ENCODE peak calls at places on chromosome 2, in nine cellular contexts. V, B, O, D, T, H, R, A and U are unnamed samples.

GRCh38 chr2:214876815-214877214 is 67.3 kb upstream of the BARD1 start:
- DNase-seq in V (no peak), B (no peak), O (no peak), D (no peak), T (no peak), H (no peak), R (no peak), A (no peak), U (no peak)

GRCh38 chr2:121089005-121089510 is 195.9 kb downstream of the TFCP2L1 start:
- DNase-seq in V (no peak), B (no peak), O (no peak), D (no peak), T (no peak), H (no peak), R (no peak), A (no peak), U (no peak)

GRCh38 chr2:69169990-69170389 is 157.0 kb downstream of the ANTXR1 start:
- DNase-seq in V (no peak), B (no peak), O (no peak), D (no peak), T (no peak), H (no peak), R (no peak), A (no peak), U (no peak)

GRCh38 chr2:33777791-33778190 is 178.7 kb upstream of the FAM98A start:
- DNase-seq in V (no peak), B (no peak), O (no peak), D (peak; percentile 43), T (no peak), H (peak; percentile 11), R (no peak), A (no peak), U (no peak)

GRCh38 chr2:164910091-164910899 is 45.0 kb downstream of the SLC38A11 start:
- DNase-seq in V (no peak), B (no peak), O (peak; percentile 32), D (peak; percentile 10), T (peak; percentile 17), H (peak; percentile 39), R (no peak), A (no peak), U (peak; percentile 35)

GRCh38 chr2:24912523-24912922 is 7.5 kb downstream of the ADCY3 start:
- DNase-seq in V (no peak), B (no peak), O (no peak), D (no peak), T (no peak), H (peak; percentile 72), R (no peak), A (no peak), U (no peak)

GRCh38 chr2:121832372-121832771 is 76.9 kb downstream of the TSN start:
- DNase-seq in V (no peak), B (no peak), O (no peak), D (no peak), T (no peak), H (no peak), R (no peak), A (no peak), U (no peak)

GRCh38 chr2:240320561-240321091 is 114.8 kb upstream of the GPC1 start:
- DNase-seq in V (no peak), B (no peak), O (no peak), D (no peak), T (no peak), H (no peak), R (peak; percentile 28), A (no peak), U (no peak)

GRCh38 chr2:31170071-31170698 is 31.9 kb upstream of the GALNT14 start:
- DNase-seq in V (peak; percentile 72), B (peak; percentile 29), O (peak; percentile 50), D (peak; percentile 65), T (peak; percentile 77), H (peak; percentile 85), R (peak; percentile 67), A (peak; percentile 37), U (peak; percentile 19)

GRCh38 chr2:55907686-55908085 is 15.9 kb downstream of the EFEMP1 start:
- DNase-seq in V (no peak), B (no peak), O (no peak), D (no peak), T (no peak), H (no peak), R (no peak), A (no peak), U (no peak)

GRCh38 chr2:120461546-120462537 is 115.9 kb downstream of the INHBB start:
- DNase-seq in V (no peak), B (no peak), O (no peak), D (no peak), T (no peak), H (no peak), R (no peak), A (no peak), U (no peak)

GRCh38 chr2:231926180-231926741 is at the start of gene NPPC:
- DNase-seq in V (peak; percentile 50), B (peak; percentile 71), O (peak; percentile 30), D (peak; percentile 40), T (peak; percentile 84), H (peak; percentile 70), R (peak; percentile 45), A (peak; percentile 48), U (no peak)

GRCh38 chr2:88016086-88016947 is at the start of gene RNU2-63P:
- DNase-seq in V (peak; percentile 92), B (peak; percentile 66), O (peak; percentile 66), D (peak; percentile 95), T (peak; percentile 82), H (peak; percentile 80), R (peak; percentile 84), A (peak; percentile 70), U (peak; percentile 87)

GRCh38 chr2:112482309-112483046 is 522 bp downstream of the TTL start:
- DNase-seq in V (peak; percentile 39), B (peak; percentile 42), O (peak; percentile 40), D (peak; percentile 32), T (peak; percentile 46), H (peak; percentile 68), R (peak; percentile 59), A (peak; percentile 27), U (no peak)

GRCh38 chr2:26805241-26805676 is 19.4 kb downstream of the CENPA start:
- DNase-seq in V (peak; percentile 26), B (no peak), O (no peak), D (peak; percentile 93), T (no peak), H (peak; percentile 83), R (no peak), A (no peak), U (peak; percentile 31)

GRCh38 chr2:167294031-167294774 is 405.9 kb downstream of the XIRP2 start:
- DNase-seq in V (peak; percentile 13), B (peak; percentile 14), O (no peak), D (peak; percentile 28), T (peak; percentile 73), H (peak; percentile 58), R (no peak), A (peak; percentile 18), U (no peak)

GRCh38 chr2:167297292-167297691 is 409.0 kb downstream of the XIRP2 start:
- DNase-seq in V (no peak), B (no peak), O (no peak), D (no peak), T (no peak), H (no peak), R (no peak), A (no peak), U (no peak)

GRCh38 chr2:167292430-167293171 is 404.3 kb downstream of the XIRP2 start:
- DNase-seq in V (peak; percentile 93), B (peak; percentile 85), O (peak; percentile 86), D (peak; percentile 91), T (peak; percentile 97), H (peak; percentile 98), R (peak; percentile 55), A (peak; percentile 89), U (peak; percentile 86)

GRCh38 chr2:167293172-167293781 is 405.0 kb downstream of the XIRP2 start:
- DNase-seq in V (peak; percentile 18), B (no peak), O (no peak), D (peak; percentile 10), T (peak; percentile 45), H (peak; percentile 67), R (no peak), A (peak; percentile 18), U (no peak)

DNA sequence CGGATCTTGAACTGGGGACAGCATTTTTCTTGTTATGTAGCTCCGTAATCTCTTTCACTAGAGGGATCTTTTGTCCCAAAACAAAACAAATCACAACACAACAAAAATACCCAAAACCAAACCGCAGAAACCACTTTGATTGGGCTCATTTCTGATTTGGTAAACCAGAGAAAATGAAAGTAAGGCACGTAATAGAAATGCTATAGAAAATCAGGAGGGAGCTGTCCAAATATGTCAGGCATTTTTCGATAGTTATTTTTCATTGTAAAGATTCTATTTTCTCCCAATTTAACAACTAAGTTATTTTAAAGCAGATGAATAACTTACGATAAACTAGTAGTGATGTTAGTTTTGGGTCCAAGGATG is 406.5 kb downstream of the XIRP2 start:
- DNase-seq in V (peak; percentile 5), B (no peak), O (no peak), D (no peak), T (no peak), H (no peak), R (no peak), A (no peak), U (no peak)
- H3K4me3 ChIP-seq in V (peak overlapping the region; percentile 56), B (peak overlapping the region; percentile 77), O (no peak overlapping the region), D (peak overlapping the region; percentile 57), T (peak overlapping the region; percentile 69), H (peak overlapping the region; percentile 47), R (no peak overlapping the region), A (peak overlapping the region; percentile 79), U (peak overlapping the region; percentile 75)

DNA sequence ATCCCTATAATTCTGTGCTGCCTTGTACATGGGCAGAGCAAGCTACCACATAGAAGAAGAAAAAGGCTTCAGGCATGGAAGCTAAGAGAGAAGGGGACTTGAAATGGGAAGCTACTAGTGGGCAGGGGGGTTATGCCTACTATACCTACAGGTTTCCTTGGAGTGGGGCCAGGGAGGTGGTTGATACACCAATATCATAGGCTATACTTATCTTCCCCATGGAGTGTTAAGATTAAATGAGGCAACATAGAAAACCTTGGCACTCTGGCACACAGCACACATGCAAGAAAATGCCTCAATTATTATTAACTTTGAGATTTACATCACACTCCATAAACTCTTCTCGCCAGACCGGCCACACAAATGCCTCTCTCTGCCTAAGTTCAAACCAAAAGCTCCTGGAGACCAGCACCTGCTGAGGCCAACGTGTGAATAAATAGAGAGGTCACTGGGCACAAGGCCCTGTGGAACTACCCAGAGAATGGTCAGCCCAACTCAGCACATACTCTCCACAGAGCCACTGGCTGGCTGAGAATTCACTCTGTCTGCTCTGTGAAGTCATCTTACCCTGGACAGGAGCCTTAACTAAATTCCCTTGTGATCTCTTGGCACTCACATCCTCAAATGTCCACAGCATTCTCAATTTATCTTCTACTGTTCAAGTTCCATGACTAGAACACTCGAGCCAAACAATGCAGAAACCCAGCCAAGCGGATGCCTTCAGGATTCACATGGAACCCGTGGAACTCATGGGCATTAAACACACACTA is 498.7 kb downstream of the BCL11A start:
- DNase-seq in V (no peak), B (peak; percentile 21), O (no peak), D (no peak), T (no peak), H (no peak), R (no peak), A (no peak), U (no peak)
- H3K4me3 ChIP-seq in V (no peak overlapping the region), B (no peak overlapping the region), O (no peak overlapping the region), D (no peak overlapping the region), T (no peak overlapping the region), H (no peak overlapping the region), R (no peak overlapping the region), A (no peak overlapping the region), U (no peak overlapping the region)

GRCh38 chr2:76120176-76120575 is 409.5 kb upstream of the GCFC2 start:
- DNase-seq in V (no peak), B (no peak), O (no peak), D (no peak), T (no peak), H (no peak), R (no peak), A (no peak), U (no peak)
- H3K4me3 ChIP-seq in V (no peak overlapping the region), B (no peak overlapping the region), O (no peak overlapping the region), D (no peak overlapping the region), T (no peak overlapping the region), H (no peak overlapping the region), R (no peak overlapping the region), A (no peak overlapping the region), U (no peak overlapping the region)

GRCh38 chr2:28300489-28300888 is 92.2 kb upstream of the FOSL2 start:
- DNase-seq in V (peak; percentile 83), B (no peak), O (no peak), D (no peak), T (no peak), H (peak; percentile 64), R (no peak), A (no peak), U (no peak)
- H3K4me3 ChIP-seq in V (no peak overlapping the region), B (no peak overlapping the region), O (no peak overlapping the region), D (no peak overlapping the region), T (no peak overlapping the region), H (peak overlapping the region; percentile 37), R (no peak overlapping the region), A (no peak overlapping the region), U (no peak overlapping the region)